ENCODE peak calls at places on chromosomes 4 and X, in seven cellular contexts. T is uterus; G is lower leg skin; E is HFFc6; O is endothelial cell; F is AG04450; Y is CD4-positive, alpha-beta T cell. P is an unnamed sample.

GRCh38 chrX:100248894-100249493 is 161.1 kb downstream of the PCDH19 start:
- DNase-seq in T (no peak), G (no peak), E (no peak), O (no peak), F (no peak), Y (no peak), P (no peak)

GRCh38 chrX:134172588-134173259 is 64.3 kb upstream of the CCDC160 start:
- DNase-seq in T (no peak), G (no peak), E (no peak), O (peak; percentile 15), F (no peak), Y (peak; percentile 22), P (peak; percentile 51)

GRCh38 chrX:104330966-104331365 is 76.2 kb upstream of the ESX1 start:
- DNase-seq in T (no peak), G (no peak), E (peak; percentile 63), O (no peak), F (no peak), Y (no peak), P (no peak)

GRCh38 chrX:73785493-73785892 is 222.5 kb downstream of the CHIC1 start:
- DNase-seq in T (no peak), G (no peak), E (no peak), O (no peak), F (no peak), Y (no peak), P (no peak)

GRCh38 chr4:64582492-64582891 is 173.2 kb upstream of the TECRL start:
- DNase-seq in T (no peak), G (no peak), E (no peak), O (no peak), F (no peak), Y (no peak), P (no peak)

GRCh38 chr4:38003628-38004027 is 43.4 kb downstream of the PTTG2 start:
- DNase-seq in T (no peak), G (no peak), E (no peak), O (no peak), F (no peak), Y (no peak), P (no peak)

GRCh38 chrX:15468036-15468435 is 25.1 kb downstream of the PIR start:
- DNase-seq in T (peak; percentile 35), G (no peak), E (peak; percentile 74), O (no peak), F (peak; percentile 20), Y (no peak), P (no peak)

GRCh38 chrX:72349190-72349589 is 43.5 kb upstream of the CITED1 start:
- DNase-seq in T (no peak), G (no peak), E (no peak), O (no peak), F (no peak), Y (no peak), P (peak; percentile 24)

GRCh38 chr4:26032142-26032541 is 118.1 kb downstream of the SMIM20 start:
- DNase-seq in T (no peak), G (no peak), E (peak; percentile 47), O (no peak), F (peak; percentile 39), Y (no peak), P (no peak)

GRCh38 chrX:11407331-11408110 is 114.3 kb downstream of the AMELX start:
- DNase-seq in T (no peak), G (no peak), E (no peak), O (no peak), F (no peak), Y (no peak), P (no peak)

GRCh38 chr4:120718979-120719566 is 203.5 kb downstream of the PRDM5 start:
- DNase-seq in T (no peak), G (no peak), E (peak; percentile 52), O (peak; percentile 35), F (peak; percentile 8), Y (no peak), P (peak; percentile 41)

GRCh38 chrX:46840946-46841740 is 4.3 kb downstream of the RP2 start:
- DNase-seq in T (no peak), G (no peak), E (no peak), O (no peak), F (no peak), Y (no peak), P (no peak)

GRCh38 chrX:727738-728621 is 97.4 kb downstream of the SHOX start:
- DNase-seq in T (no peak), G (no peak), E (no peak), O (no peak), F (no peak), Y (no peak), P (no peak)

GRCh38 chr4:187618701-187619278 is 376.8 kb upstream of the ZFP42 start:
- DNase-seq in T (no peak), G (no peak), E (peak; percentile 22), O (no peak), F (peak; percentile 54), Y (no peak), P (no peak)

GRCh38 chrX:48802089-48802812 is 384 bp downstream of the HDAC6 start:
- DNase-seq in T (peak; percentile 88), G (peak; percentile 96), E (peak; percentile 64), O (peak; percentile 65), F (peak; percentile 23), Y (peak; percentile 32), P (peak; percentile 85)

GRCh38 chrX:129577473-129577872 is 37.4 kb downstream of the OCRL start:
- DNase-seq in T (peak; percentile 21), G (no peak), E (peak; percentile 81), O (no peak), F (peak; percentile 42), Y (no peak), P (no peak)

GRCh38 chrX:18490816-18491215 is 65.4 kb downstream of the CDKL5 start:
- DNase-seq in T (no peak), G (no peak), E (no peak), O (no peak), F (no peak), Y (no peak), P (no peak)

GRCh38 chr4:145557720-145558119 is 61.5 kb upstream of the MMAA start:
- DNase-seq in T (peak; percentile 46), G (no peak), E (peak; percentile 66), O (peak; percentile 56), F (peak; percentile 43), Y (peak; percentile 11), P (peak; percentile 72)

GRCh38 chr4:57344296-57344695 is 234.1 kb upstream of the IGFBP7 start:
- DNase-seq in T (no peak), G (no peak), E (no peak), O (no peak), F (no peak), Y (no peak), P (no peak)

GRCh38 chr4:94455081-94455480 is 3.3 kb downstream of the PDLIM5 start:
- DNase-seq in T (peak; percentile 70), G (peak; percentile 93), E (peak; percentile 75), O (no peak), F (peak; percentile 42), Y (no peak), P (no peak)

DNA sequence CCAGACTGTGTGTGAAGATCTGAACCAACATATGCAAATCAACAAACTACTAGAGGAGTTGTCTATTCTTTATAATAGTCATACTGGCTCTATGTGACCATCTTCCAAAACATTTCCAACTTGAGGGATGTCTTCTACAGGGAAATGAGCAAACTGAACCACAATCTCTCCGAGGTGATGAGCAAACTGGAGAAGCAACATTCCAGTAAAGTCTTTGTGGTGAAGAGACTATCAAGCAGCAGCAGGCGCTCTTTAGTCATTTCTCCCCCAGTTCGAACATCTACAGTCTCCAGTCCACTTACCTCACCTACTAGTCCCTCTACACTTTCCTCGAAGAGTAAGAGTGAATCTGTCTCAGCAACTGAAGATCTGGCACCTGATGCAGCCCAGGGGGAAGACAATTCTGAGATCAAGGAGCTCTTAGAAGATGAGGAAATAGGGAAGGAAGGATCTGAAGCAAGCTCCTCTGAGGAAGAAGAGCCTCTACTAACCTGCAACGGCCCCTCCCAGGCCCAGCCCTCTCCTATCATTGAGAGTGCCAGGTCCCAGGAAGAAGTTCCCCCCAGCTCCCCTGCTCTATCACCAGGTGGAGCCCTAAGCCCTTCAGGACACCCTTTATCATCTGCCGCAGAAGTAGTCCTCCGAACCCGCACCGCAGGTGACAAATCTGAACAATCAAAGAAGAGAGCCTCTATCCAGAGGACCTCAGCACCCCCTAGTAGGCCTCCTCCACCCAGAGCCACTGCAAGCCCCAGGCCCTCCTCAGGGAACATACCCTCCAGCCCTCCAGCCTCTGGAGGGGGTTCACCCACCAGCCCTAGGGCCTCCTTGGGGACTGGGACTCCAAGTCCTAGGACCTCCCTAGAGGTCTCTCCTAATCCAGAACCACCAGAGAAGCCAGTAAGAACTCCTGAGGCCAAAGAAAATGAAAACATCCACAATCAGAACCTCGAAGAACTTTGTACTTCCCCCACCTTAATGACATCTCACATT is 98.1 kb downstream of the HNRNPD start:
- DNase-seq in T (no peak), G (no peak), E (no peak), O (no peak), F (no peak), Y (no peak), P (peak; percentile 14)
- TF ChIP-seq CTCF in T (no peak), G (no peak), E (no peak), O (no peak), F (no peak), Y (no peak), P (no peak)

DNA sequence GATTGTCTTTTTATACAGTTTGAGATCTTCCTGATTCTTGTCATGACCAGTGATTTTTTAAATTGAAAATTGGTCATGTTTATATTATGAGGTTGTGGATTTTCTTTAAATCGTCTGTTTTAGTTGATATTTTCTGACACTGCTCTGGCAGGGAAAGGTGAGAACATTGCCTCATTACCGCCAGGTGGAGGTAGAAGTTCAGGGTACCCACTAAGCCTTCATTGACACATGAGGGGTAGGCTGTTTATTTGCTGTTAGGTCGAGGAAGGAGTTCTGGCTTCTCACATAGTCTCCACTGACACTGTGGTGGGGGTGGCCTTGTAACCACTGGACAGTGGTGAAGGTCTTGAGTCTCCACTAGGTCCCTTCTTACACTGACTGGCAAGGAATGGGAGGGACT is 117.6 kb upstream of the GPR101 start:
- DNase-seq in T (no peak), G (no peak), E (no peak), O (no peak), F (no peak), Y (no peak), P (no peak)
- TF ChIP-seq CTCF in T (no peak), G (no peak), E (no peak), O (no peak), F (no peak), Y (no peak), P (no peak)

GRCh38 chr4:113064244-113064643 is 14.8 kb downstream of the ANK2 start:
- DNase-seq in T (no peak), G (no peak), E (no peak), O (no peak), F (no peak), Y (no peak), P (no peak)
- TF ChIP-seq CTCF in T (no peak), G (no peak), E (no peak), O (no peak), F (no peak), Y (no peak), P (no peak)

GRCh38 chr4:61828960-61829359 is 628.8 kb downstream of the ADGRL3 start:
- DNase-seq in T (no peak), G (no peak), E (no peak), O (no peak), F (no peak), Y (no peak), P (no peak)

GRCh38 chr4:61831987-61832386 is 631.9 kb downstream of the ADGRL3 start:
- DNase-seq in T (no peak), G (no peak), E (no peak), O (no peak), F (no peak), Y (no peak), P (no peak)

DNA sequence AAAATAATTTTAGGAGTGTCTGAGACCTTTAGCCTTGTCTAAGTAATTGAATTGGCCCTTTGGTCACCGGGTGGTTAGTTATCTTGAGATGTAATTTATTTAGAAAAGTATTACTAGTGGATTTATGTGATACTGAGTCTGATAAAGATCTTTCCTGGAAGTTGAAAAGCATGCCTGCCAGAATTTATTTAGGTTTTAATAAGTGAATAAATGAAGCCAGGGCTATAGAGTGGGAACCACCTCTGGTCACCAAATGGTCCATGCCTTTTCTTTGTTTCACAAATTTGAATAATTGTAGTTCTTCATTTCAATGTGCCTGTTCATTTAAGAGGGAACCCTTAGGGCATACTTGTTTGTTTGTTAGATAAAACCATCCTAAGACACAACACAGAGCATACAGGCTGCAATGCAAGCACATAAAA is 627.8 kb downstream of the ADGRL3 start:
- DNase-seq in T (no peak), G (no peak), E (no peak), O (no peak), F (no peak), Y (no peak), P (no peak)
- TF ChIP-seq CTCF in T (no peak), G (no peak), E (no peak), O (no peak), F (no peak), Y (no peak), P (no peak)